ENCODE peak calls at places on chromosome 1, in eight cellular contexts. F is adrenal gland, G is heart left ventricle, Y is suprapubic skin, K is ovary, E is HepG2, H is spleen, X is uterus. N is an unnamed sample.

GRCh38 chr1:24089743-24090555 is 22.0 kb downstream of the MYOM3 start:
- DNase-seq in F (no peak), G (peak; percentile 79), Y (no peak), K (no peak), E (no peak), H (no peak), X (no peak), N (no peak)

GRCh38 chr1:96722161-96722908 is 751 bp downstream of the PTBP2 start:
- DNase-seq in F (peak; percentile 64), G (peak; percentile 81), Y (peak; percentile 84), K (peak; percentile 76), E (peak; percentile 7), H (peak; percentile 92), X (peak; percentile 62), N (peak; percentile 82)

GRCh38 chr1:154460695-154461249 is 41.2 kb upstream of the TDRD10 start:
- DNase-seq in F (no peak), G (no peak), Y (no peak), K (no peak), E (no peak), H (peak; percentile 33), X (no peak), N (peak; percentile 33)

GRCh38 chr1:108703939-108704338 is 8.8 kb upstream of the FNDC7 start:
- DNase-seq in F (no peak), G (no peak), Y (no peak), K (no peak), E (no peak), H (no peak), X (no peak), N (no peak)

GRCh38 chr1:105891308-105891707 is 1165.2 kb upstream of the PRMT6 start:
- DNase-seq in F (no peak), G (no peak), Y (no peak), K (no peak), E (no peak), H (no peak), X (no peak), N (no peak)

GRCh38 chr1:177945943-177946650 is 23.8 kb downstream of the SEC16B start:
- DNase-seq in F (peak; percentile 48), G (peak; percentile 70), Y (no peak), K (peak; percentile 80), E (peak; percentile 57), H (no peak), X (peak; percentile 57), N (no peak)

GRCh38 chr1:107277022-107277421 is 136.2 kb downstream of the NTNG1 start:
- DNase-seq in F (peak; percentile 12), G (no peak), Y (no peak), K (no peak), E (peak; percentile 46), H (no peak), X (peak; percentile 23), N (peak; percentile 60)

GRCh38 chr1:228313536-228314277 is 92.9 kb downstream of the TRIM11 start:
- DNase-seq in F (no peak), G (no peak), Y (peak; percentile 72), K (peak; percentile 10), E (no peak), H (peak; percentile 59), X (no peak), N (no peak)

GRCh38 chr1:96710708-96711477 is 10.7 kb upstream of the PTBP2 start:
- DNase-seq in F (no peak), G (no peak), Y (no peak), K (no peak), E (no peak), H (no peak), X (no peak), N (no peak)

GRCh38 chr1:3438661-3439180 is 15.7 kb upstream of the ARHGEF16 start:
- DNase-seq in F (no peak), G (peak; percentile 33), Y (no peak), K (no peak), E (no peak), H (no peak), X (no peak), N (no peak)

GRCh38 chr1:213761845-213762407 is 225.8 kb upstream of the PROX1 start:
- DNase-seq in F (no peak), G (no peak), Y (no peak), K (no peak), E (peak; percentile 42), H (no peak), X (no peak), N (no peak)

GRCh38 chr1:11638121-11638520 is 16.1 kb downstream of the FBXO2 start:
- DNase-seq in F (no peak), G (no peak), Y (no peak), K (no peak), E (no peak), H (no peak), X (no peak), N (no peak)

GRCh38 chr1:230754831-230755230 is 7.6 kb downstream of the CAPN9 start:
- DNase-seq in F (peak; percentile 90), G (peak; percentile 67), Y (peak; percentile 76), K (no peak), E (no peak), H (peak; percentile 39), X (no peak), N (no peak)

GRCh38 chr1:54324031-54324654 is 82.1 kb downstream of the SSBP3 start:
- DNase-seq in F (peak; percentile 49), G (no peak), Y (no peak), K (peak; percentile 59), E (no peak), H (no peak), X (peak; percentile 61), N (peak; percentile 78)

GRCh38 chr1:161088587-161089110 is 709 bp downstream of the NECTIN4 start:
- DNase-seq in F (no peak), G (no peak), Y (no peak), K (no peak), E (no peak), H (no peak), X (no peak), N (no peak)

GRCh38 chr1:73804935-73805334 is 393.0 kb downstream of the LRRIQ3 start:
- DNase-seq in F (no peak), G (no peak), Y (no peak), K (no peak), E (no peak), H (no peak), X (no peak), N (no peak)

GRCh38 chr1:73803380-73803779 is 394.6 kb downstream of the LRRIQ3 start:
- DNase-seq in F (no peak), G (no peak), Y (no peak), K (no peak), E (no peak), H (no peak), X (no peak), N (no peak)

GRCh38 chr1:73801912-73802429 is 396.0 kb downstream of the LRRIQ3 start:
- DNase-seq in F (no peak), G (no peak), Y (no peak), K (no peak), E (no peak), H (no peak), X (no peak), N (no peak)

GRCh38 chr1:73800376-73800775 is 397.6 kb downstream of the LRRIQ3 start:
- DNase-seq in F (no peak), G (no peak), Y (no peak), K (no peak), E (no peak), H (no peak), X (no peak), N (no peak)
- H3K27ac ChIP-seq in F (no peak overlapping the region), G (no peak overlapping the region), Y (no peak overlapping the region), K (no peak overlapping the region), E (no peak overlapping the region), H (no peak overlapping the region), X (no peak overlapping the region), N (no peak overlapping the region)

GRCh38 chr1:22370190-22370498 is 81.5 kb upstream of the ZBTB40 start:
- DNase-seq in F (no peak), G (no peak), Y (no peak), K (no peak), E (no peak), H (no peak), X (no peak), N (no peak)
- H3K27me3 ChIP-seq in F (no peaks in the 10 kb centered on the region), G (peaks cover 12% of the 10 kb centered on the region), Y (peaks cover 15% of the 10 kb centered on the region), K (no peaks in the 10 kb centered on the region), E (peaks cover 24% of the 10 kb centered on the region), H (peaks cover 12% of the 10 kb centered on the region), X (no peaks in the 10 kb centered on the region), N (peaks cover 20% of the 10 kb centered on the region)

GRCh38 chr1:200909071-200909470 is 14.4 kb downstream of the INAVA start:
- DNase-seq in F (no peak), G (peak; percentile 13), Y (no peak), K (no peak), E (no peak), H (peak; percentile 62), X (no peak), N (peak; percentile 59)

GRCh38 chr1:200911361-200911760 is 16.7 kb downstream of the INAVA start:
- DNase-seq in F (no peak), G (peak; percentile 33), Y (no peak), K (no peak), E (no peak), H (peak; percentile 54), X (no peak), N (peak; percentile 48)

GRCh38 chr1:200909757-200910239 is 15.1 kb downstream of the INAVA start:
- DNase-seq in F (no peak), G (no peak), Y (no peak), K (no peak), E (no peak), H (no peak), X (no peak), N (no peak)

GRCh38 chr1:200916152-200916551 is 21.5 kb downstream of the INAVA start:
- DNase-seq in F (no peak), G (peak; percentile 44), Y (no peak), K (no peak), E (no peak), H (peak; percentile 51), X (no peak), N (peak; percentile 53)

DNA sequence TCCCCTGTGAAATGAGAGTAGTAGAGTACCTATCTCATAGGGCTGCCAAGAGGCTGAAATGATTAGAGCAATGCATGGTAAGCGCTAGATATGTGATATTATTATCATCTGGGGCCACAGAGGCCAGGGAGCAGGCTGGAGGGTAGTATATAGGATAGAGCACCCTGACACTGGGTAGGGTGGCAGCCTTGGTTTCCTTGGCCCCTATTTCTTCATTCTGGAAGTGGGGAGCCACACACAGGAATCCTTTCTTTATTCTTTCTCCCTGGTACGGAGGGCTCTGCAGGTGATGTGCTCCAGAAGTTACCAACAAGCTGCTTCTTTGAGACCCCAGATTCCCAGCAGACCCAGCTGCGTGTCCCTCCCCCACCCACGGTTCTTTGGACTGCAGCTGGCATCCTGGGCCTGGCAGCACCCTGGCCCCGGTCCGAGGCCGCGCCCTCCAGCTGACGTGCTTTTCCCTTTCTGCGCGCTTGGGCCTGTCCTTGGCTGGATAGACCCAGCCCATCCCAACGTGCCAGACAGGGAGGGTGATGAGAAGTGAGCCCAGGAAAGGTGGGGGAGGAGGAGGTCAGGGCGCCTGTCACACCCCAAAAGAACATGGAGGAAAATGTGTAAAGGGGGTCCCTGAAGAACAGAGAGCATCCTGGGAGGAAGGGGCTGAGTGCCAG is 18.2 kb downstream of the INAVA start:
- DNase-seq in F (no peak), G (peak; percentile 44), Y (no peak), K (no peak), E (no peak), H (peak; percentile 31), X (no peak), N (no peak)
- TF ChIP-seq POLR2A in F (no peak), G (no peak), Y (no peak), K (no peak), E (no peak), H (no peak), X (no peak), N (no peak)

DNA sequence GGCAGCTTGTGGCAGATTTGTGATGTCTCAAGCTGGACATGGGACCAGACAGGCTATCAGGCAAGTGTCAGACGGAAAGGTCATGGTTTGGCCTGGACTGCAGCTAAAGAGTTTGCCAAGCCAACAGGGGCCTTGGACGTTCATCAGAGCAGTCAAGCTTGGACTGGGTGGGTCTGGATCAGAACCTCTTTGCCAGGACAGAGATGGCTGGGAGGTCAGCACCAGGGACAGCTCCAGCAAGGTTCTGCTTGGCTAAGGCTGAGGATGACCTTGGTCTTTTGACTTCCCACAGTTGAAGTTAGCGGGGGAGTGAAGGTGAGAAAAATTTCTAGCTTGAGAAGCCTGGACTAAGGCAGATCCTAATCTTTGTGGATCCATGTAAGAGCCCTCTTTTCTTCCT is 68.1 kb downstream of the GRIK3 start:
- DNase-seq in F (no peak), G (no peak), Y (no peak), K (no peak), E (peak; percentile 5), H (no peak), X (no peak), N (no peak)
- H3K27ac ChIP-seq in F (no peak overlapping the region), G (no peak overlapping the region), Y (no peak overlapping the region), K (no peak overlapping the region), E (no peak overlapping the region), H (no peak overlapping the region), X (no peak overlapping the region), N (no peak overlapping the region)

N was measured in sigmoid colon.